ENCODE peak calls at places on chromosomes 6 and 20, in four cellular contexts. One of them, this sample, is unnamed.

GRCh38 chr20:38315290-38315966 is 11.5 kb downstream of the BPI start:
- DNase-seq in cardiac muscle cell: peak; percentile 52
- DNase-seq in heart left ventricle: no peak
- DNase-seq in H1: no peak
- DNase-seq in this sample: no peak

GRCh38 chr20:50872562-50873288 is 58.5 kb downstream of the ADNP start:
- DNase-seq in cardiac muscle cell: no peak
- DNase-seq in H1: no peak
- DNase-seq in heart left ventricle: no peak
- DNase-seq in this sample: no peak

GRCh38 chr6:45415315-45415714 is 37.6 kb upstream of the SUPT3H start:
- DNase-seq in cardiac muscle cell: peak; percentile 34
- DNase-seq in H1: no peak
- DNase-seq in heart left ventricle: no peak
- DNase-seq in this sample: no peak

GRCh38 chr6:33160096-33160495 is 32.2 kb downstream of the COL11A2 start:
- DNase-seq in cardiac muscle cell: no peak
- DNase-seq in H1: no peak
- DNase-seq in heart left ventricle: no peak
- DNase-seq in this sample: no peak

GRCh38 chr6:101761124-101761601 is 367.7 kb downstream of the GRIK2 start:
- DNase-seq in heart left ventricle: no peak
- DNase-seq in cardiac muscle cell: peak; percentile 95
- DNase-seq in H1: no peak
- DNase-seq in this sample: no peak

GRCh38 chr6:13667655-13668054 is 44.0 kb downstream of the RANBP9 start:
- DNase-seq in cardiac muscle cell: peak; percentile 22
- DNase-seq in heart left ventricle: no peak
- DNase-seq in H1: no peak
- DNase-seq in this sample: no peak

GRCh38 chr6:7673063-7673536 is 52.8 kb upstream of the BMP6 start:
- DNase-seq in heart left ventricle: peak; percentile 62
- DNase-seq in cardiac muscle cell: peak; percentile 52
- DNase-seq in H1: peak; percentile 74
- DNase-seq in this sample: no peak

GRCh38 chr20:43840382-43841070 is 74.1 kb upstream of the TOX2 start:
- DNase-seq in cardiac muscle cell: peak; percentile 42
- DNase-seq in H1: peak; percentile 57
- DNase-seq in heart left ventricle: no peak
- DNase-seq in this sample: peak; percentile 22

GRCh38 chr20:11053310-11053709 is 379.5 kb upstream of the JAG1 start:
- DNase-seq in heart left ventricle: no peak
- DNase-seq in H1: no peak
- DNase-seq in cardiac muscle cell: no peak
- DNase-seq in this sample: no peak

GRCh38 chr6:160069050-160069454 is 52.6 kb upstream of the SLC22A1 start:
- DNase-seq in heart left ventricle: no peak
- DNase-seq in H1: no peak
- DNase-seq in cardiac muscle cell: no peak
- DNase-seq in this sample: no peak

GRCh38 chr6:94584211-94584610 is 993.1 kb upstream of the MANEA start:
- DNase-seq in H1: no peak
- DNase-seq in heart left ventricle: peak; percentile 25
- DNase-seq in cardiac muscle cell: no peak
- DNase-seq in this sample: no peak

GRCh38 chr20:38272961-38273360 is 12.4 kb upstream of the KIAA1755 start:
- DNase-seq in H1: no peak
- DNase-seq in cardiac muscle cell: peak; percentile 63
- DNase-seq in heart left ventricle: no peak
- DNase-seq in this sample: no peak

GRCh38 chr20:11302436-11302835 is 615.3 kb upstream of the BTBD3 start:
- DNase-seq in H1: no peak
- DNase-seq in cardiac muscle cell: no peak
- DNase-seq in heart left ventricle: no peak
- DNase-seq in this sample: no peak

GRCh38 chr6:6925391-6926164 is 182.2 kb upstream of the RREB1 start:
- DNase-seq in H1: no peak
- DNase-seq in cardiac muscle cell: no peak
- DNase-seq in heart left ventricle: no peak
- DNase-seq in this sample: no peak

GRCh38 chr6:23244300-23244699 is 674.9 kb downstream of the HDGFL1 start:
- DNase-seq in H1: no peak
- DNase-seq in cardiac muscle cell: peak; percentile 2
- DNase-seq in heart left ventricle: no peak
- DNase-seq in this sample: no peak

GRCh38 chr20:46128310-46129151 is 10.4 kb downstream of the CD40 start:
- DNase-seq in heart left ventricle: no peak
- DNase-seq in H1: peak; percentile 78
- DNase-seq in cardiac muscle cell: peak; percentile 27
- DNase-seq in this sample: no peak

DNA sequence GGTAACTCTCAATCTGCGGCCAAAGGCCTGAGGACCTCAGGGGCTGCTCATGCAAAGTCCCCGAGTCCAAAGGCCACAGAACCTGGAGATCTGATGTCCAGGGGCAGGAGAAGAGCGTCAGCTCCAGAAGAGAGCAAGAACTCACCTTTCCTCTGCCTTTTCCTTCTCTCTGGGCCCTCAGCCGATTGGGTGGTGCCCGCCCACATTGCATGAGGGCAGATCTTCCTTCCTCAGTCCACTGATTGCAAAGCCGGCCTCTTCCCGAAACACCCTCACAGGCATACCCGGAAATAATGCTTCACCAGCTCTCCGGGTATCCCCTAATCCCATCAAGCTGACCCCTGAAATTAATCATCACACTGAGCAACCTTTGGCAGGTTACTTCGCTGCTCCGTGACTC is 33.4 kb downstream of the SPDEF start:
- DNase-seq in H1: no peak
- DNase-seq in heart left ventricle: no peak
- DNase-seq in cardiac muscle cell: no peak
- DNase-seq in this sample: no peak
- H3K4me3 ChIP-seq in H1: no peak overlapping the region
- H3K4me3 ChIP-seq in heart left ventricle: no peak overlapping the region
- H3K4me3 ChIP-seq in cardiac muscle cell: no peak overlapping the region
- H3K4me3 ChIP-seq in this sample: no peak overlapping the region

GRCh38 chr6:158061361-158061708 is 79.7 kb downstream of the SYNJ2 start:
- DNase-seq in cardiac muscle cell: no peak
- DNase-seq in H1: no peak
- DNase-seq in heart left ventricle: no peak
- DNase-seq in this sample: no peak

GRCh38 chr6:158066161-158066781 is 84.6 kb downstream of the SYNJ2 start:
- DNase-seq in cardiac muscle cell: no peak
- DNase-seq in heart left ventricle: no peak
- DNase-seq in H1: no peak
- DNase-seq in this sample: no peak

GRCh38 chr6:158064725-158065251 is 83.1 kb downstream of the SYNJ2 start:
- DNase-seq in H1: no peak
- DNase-seq in heart left ventricle: no peak
- DNase-seq in cardiac muscle cell: no peak
- DNase-seq in this sample: no peak

GRCh38 chr6:158061709-158062461 is 80.2 kb downstream of the SYNJ2 start:
- DNase-seq in cardiac muscle cell: peak; percentile 44
- DNase-seq in H1: no peak
- DNase-seq in heart left ventricle: no peak
- DNase-seq in this sample: no peak

GRCh38 chr6:158063736-158064135 is 82.1 kb downstream of the SYNJ2 start:
- DNase-seq in cardiac muscle cell: no peak
- DNase-seq in H1: no peak
- DNase-seq in heart left ventricle: no peak
- DNase-seq in this sample: no peak
- H3K36me3 ChIP-seq in cardiac muscle cell: no peaks in the 10 kb centered on the region
- H3K36me3 ChIP-seq in H1: no peaks in the 10 kb centered on the region
- H3K36me3 ChIP-seq in heart left ventricle: peaks cover 66% of the 10 kb centered on the region
- H3K36me3 ChIP-seq in this sample: peaks cover 66% of the 10 kb centered on the region

GRCh38 chr6:88683734-88684133 is 279.7 kb downstream of the RNGTT start:
- DNase-seq in H1: no peak
- DNase-seq in heart left ventricle: no peak
- DNase-seq in cardiac muscle cell: peak; percentile 11
- DNase-seq in this sample: no peak

GRCh38 chr6:88679841-88680240 is 283.6 kb downstream of the RNGTT start:
- DNase-seq in cardiac muscle cell: no peak
- DNase-seq in heart left ventricle: no peak
- DNase-seq in H1: no peak
- DNase-seq in this sample: no peak

GRCh38 chr6:88677356-88677755 is 286.1 kb downstream of the RNGTT start:
- DNase-seq in cardiac muscle cell: no peak
- DNase-seq in H1: no peak
- DNase-seq in heart left ventricle: no peak
- DNase-seq in this sample: no peak

GRCh38 chr6:88680654-88681053 is 282.8 kb downstream of the RNGTT start:
- DNase-seq in heart left ventricle: no peak
- DNase-seq in H1: no peak
- DNase-seq in cardiac muscle cell: no peak
- DNase-seq in this sample: no peak
- H3K4me3 ChIP-seq in heart left ventricle: no peak overlapping the region
- H3K4me3 ChIP-seq in H1: no peak overlapping the region
- H3K4me3 ChIP-seq in cardiac muscle cell: no peak overlapping the region
- H3K4me3 ChIP-seq in this sample: no peak overlapping the region

DNA sequence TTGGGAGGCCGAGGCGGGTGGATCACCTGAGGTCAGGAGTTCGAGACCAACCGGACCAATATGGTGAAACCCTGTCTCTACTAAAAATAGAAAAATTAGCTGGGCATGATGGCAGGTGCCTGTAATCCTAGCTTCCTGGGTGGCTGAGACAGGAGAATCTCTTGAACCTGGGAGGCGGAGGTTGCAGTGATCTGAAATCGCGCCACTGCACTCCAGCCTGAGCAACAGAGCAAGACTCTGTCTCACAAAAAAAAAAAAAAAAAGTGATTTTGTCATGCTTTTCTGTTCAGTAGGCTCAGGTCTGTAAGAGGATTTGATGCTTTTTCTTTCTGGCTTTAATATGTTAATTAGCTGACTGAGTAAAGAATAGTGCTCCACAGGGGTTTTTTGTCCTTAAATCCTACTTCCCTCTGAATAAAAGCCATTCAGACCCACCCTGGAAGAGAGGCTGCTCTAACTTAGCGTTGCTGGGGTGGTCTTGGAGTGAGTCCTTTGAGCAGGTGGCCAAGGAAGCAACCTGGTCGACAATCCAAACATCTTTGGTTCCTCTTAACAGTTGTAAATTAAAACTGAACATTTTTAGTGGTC is 19.0 kb downstream of the MCM8 start:
- DNase-seq in cardiac muscle cell: no peak
- DNase-seq in H1: no peak
- DNase-seq in heart left ventricle: no peak
- DNase-seq in this sample: no peak
- H3K36me3 ChIP-seq in cardiac muscle cell: peaks cover 24% of the 10 kb centered on the region
- H3K36me3 ChIP-seq in H1: peaks cover 5% of the 10 kb centered on the region
- H3K36me3 ChIP-seq in heart left ventricle: peaks cover 38% of the 10 kb centered on the region
- H3K36me3 ChIP-seq in this sample: peaks cover 9% of the 10 kb centered on the region

GRCh38 chr6:30102701-30103629 is 9.9 kb downstream of the TRIM31 start:
- DNase-seq in H1: peak; percentile 88
- DNase-seq in cardiac muscle cell: peak; percentile 92
- DNase-seq in heart left ventricle: peak; percentile 86
- DNase-seq in this sample: peak; percentile 86
- H3K4me3 ChIP-seq in H1: peak overlapping the region; percentile 52
- H3K4me3 ChIP-seq in cardiac muscle cell: peak overlapping the region; percentile 30
- H3K4me3 ChIP-seq in heart left ventricle: peak overlapping the region; percentile 21
- H3K4me3 ChIP-seq in this sample: peak overlapping the region; percentile 68

DNA sequence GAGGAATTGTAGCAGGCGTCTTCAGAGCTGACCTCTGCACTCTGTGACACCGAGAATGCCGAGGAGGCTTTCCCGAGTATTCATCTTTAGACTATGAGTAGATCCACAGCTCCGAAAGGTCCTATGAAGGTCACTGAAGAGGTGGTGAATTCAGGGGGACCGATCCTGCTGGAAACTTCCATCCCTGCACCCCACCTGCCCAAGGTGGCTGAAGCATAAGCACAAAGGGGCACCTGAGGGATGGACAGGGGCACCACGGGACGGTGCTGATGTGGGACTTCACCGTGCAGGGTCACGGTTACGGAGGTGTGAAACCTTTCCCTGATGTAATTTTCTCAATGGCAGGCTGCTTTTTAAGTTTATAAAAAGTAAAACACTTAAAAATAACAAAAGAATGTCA is 24.4 kb downstream of the DIDO1 start:
- DNase-seq in H1: no peak
- DNase-seq in heart left ventricle: no peak
- DNase-seq in cardiac muscle cell: no peak
- DNase-seq in this sample: no peak
- H3K36me3 ChIP-seq in H1: peaks cover 39% of the 10 kb centered on the region
- H3K36me3 ChIP-seq in heart left ventricle: peaks cover 63% of the 10 kb centered on the region
- H3K36me3 ChIP-seq in cardiac muscle cell: peaks cover 51% of the 10 kb centered on the region
- H3K36me3 ChIP-seq in this sample: peaks cover 57% of the 10 kb centered on the region

GRCh38 chr20:18678599-18678998 is 90.7 kb downstream of the DTD1 start:
- DNase-seq in cardiac muscle cell: no peak
- DNase-seq in heart left ventricle: no peak
- DNase-seq in H1: no peak
- DNase-seq in this sample: no peak
- H3K4me3 ChIP-seq in cardiac muscle cell: no peak overlapping the region
- H3K4me3 ChIP-seq in heart left ventricle: no peak overlapping the region
- H3K4me3 ChIP-seq in H1: no peak overlapping the region
- H3K4me3 ChIP-seq in this sample: no peak overlapping the region

GRCh38 chr20:7798176-7798575 is 142.1 kb downstream of the HAO1 start:
- DNase-seq in heart left ventricle: no peak
- DNase-seq in cardiac muscle cell: peak; percentile 7
- DNase-seq in H1: no peak
- DNase-seq in this sample: no peak

GRCh38 chr20:7790189-7790588 is 150.1 kb downstream of the HAO1 start:
- DNase-seq in H1: no peak
- DNase-seq in cardiac muscle cell: peak; percentile 59
- DNase-seq in heart left ventricle: no peak
- DNase-seq in this sample: no peak

GRCh38 chr20:7792131-7792869 is 148.0 kb downstream of the HAO1 start:
- DNase-seq in cardiac muscle cell: peak; percentile 1
- DNase-seq in H1: no peak
- DNase-seq in heart left ventricle: no peak
- DNase-seq in this sample: no peak
- H3K36me3 ChIP-seq in cardiac muscle cell: no peaks in the 10 kb centered on the region
- H3K36me3 ChIP-seq in H1: no peaks in the 10 kb centered on the region
- H3K36me3 ChIP-seq in heart left ventricle: no peaks in the 10 kb centered on the region
- H3K36me3 ChIP-seq in this sample: no peaks in the 10 kb centered on the region

GRCh38 chr6:138104618-138105213 is 2.5 kb downstream of the PERP start:
- DNase-seq in H1: no peak
- DNase-seq in heart left ventricle: no peak
- DNase-seq in cardiac muscle cell: no peak
- DNase-seq in this sample: no peak
- H3K4me3 ChIP-seq in H1: no peak overlapping the region
- H3K4me3 ChIP-seq in heart left ventricle: no peak overlapping the region
- H3K4me3 ChIP-seq in cardiac muscle cell: no peak overlapping the region
- H3K4me3 ChIP-seq in this sample: no peak overlapping the region

GRCh38 chr6:131594074-131594473 is 21.0 kb downstream of the ARG1 start:
- DNase-seq in heart left ventricle: no peak
- DNase-seq in H1: no peak
- DNase-seq in cardiac muscle cell: no peak
- DNase-seq in this sample: no peak
- H3K36me3 ChIP-seq in heart left ventricle: peaks cover 100% of the 10 kb centered on the region
- H3K36me3 ChIP-seq in H1: peaks cover 25% of the 10 kb centered on the region
- H3K36me3 ChIP-seq in cardiac muscle cell: peaks cover 70% of the 10 kb centered on the region
- H3K36me3 ChIP-seq in this sample: peaks cover 50% of the 10 kb centered on the region